ENCODE peak calls at places on chromosomes 5 and 9, in six cellular contexts. U, O, I, Q, A and Y are unnamed samples.

GRCh38 chr5:1033178-1033577 is 24.6 kb downstream of the NKD2 start:
- DNase-seq in A (no peak), U (no peak), Q (no peak), I (no peak), O (no peak), Y (no peak)

GRCh38 chr9:128505414-128505765 is 871 bp downstream of the GLE1 start:
- DNase-seq in I (no peak), A (no peak), U (no peak), O (peak; percentile 40), Q (no peak), Y (peak; percentile 68)

GRCh38 chr5:89584339-89584956 is 701.5 kb upstream of the MEF2C start:
- DNase-seq in A (no peak), I (no peak), O (peak; percentile 52), U (no peak), Q (peak; percentile 65), Y (no peak)

GRCh38 chr9:31799953-31800609 is 584.4 kb upstream of the ACO1 start:
- DNase-seq in Q (peak; percentile 34), O (no peak), U (peak; percentile 52), A (peak; percentile 33), I (peak; percentile 50), Y (peak; percentile 37)

GRCh38 chr9:135478191-135478590 is 1.4 kb upstream of the PPP1R26 start:
- DNase-seq in I (peak; percentile 24), Q (no peak), A (no peak), O (no peak), U (no peak), Y (no peak)

GRCh38 chr5:126938461-126938860 is 91.9 kb downstream of the MARCHF3 start:
- DNase-seq in A (no peak), U (no peak), Q (peak; percentile 68), I (no peak), O (peak; percentile 89), Y (no peak)

GRCh38 chr5:106640511-106640910 is 1030.2 kb downstream of the EFNA5 start:
- DNase-seq in U (no peak), Q (no peak), I (no peak), A (no peak), O (no peak), Y (no peak)

GRCh38 chr9:128339761-128340690 is at the start of gene SLC27A4:
- DNase-seq in U (peak; percentile 73), A (peak; percentile 89), O (peak; percentile 66), I (peak; percentile 95), Q (peak; percentile 71), Y (peak; percentile 82)

GRCh38 chr9:134348404-134349155 is 22.3 kb downstream of the RXRA start:
- DNase-seq in A (no peak), Q (no peak), I (no peak), U (no peak), O (no peak), Y (no peak)

GRCh38 chr9:100084145-100084478 is 14.7 kb downstream of the ERP44 start:
- DNase-seq in Q (no peak), U (no peak), O (no peak), I (no peak), A (no peak), Y (no peak)

GRCh38 chr5:161190778-161191177 is 338.8 kb upstream of the ATP10B start:
- DNase-seq in O (no peak), I (no peak), Q (no peak), A (no peak), U (peak; percentile 24), Y (no peak)

GRCh38 chr5:115671939-115672338 is 46.1 kb upstream of the TMED7 start:
- DNase-seq in I (no peak), A (no peak), Q (no peak), U (no peak), O (peak; percentile 7), Y (no peak)

GRCh38 chr5:17355585-17356346 is 138.3 kb downstream of the BASP1 start:
- DNase-seq in Q (peak; percentile 92), A (no peak), I (no peak), U (no peak), O (peak; percentile 92), Y (peak; percentile 21)

GRCh38 chr5:78706381-78706780 is 57.8 kb upstream of the LHFPL2 start:
- DNase-seq in A (no peak), I (no peak), U (no peak), O (no peak), Q (no peak), Y (no peak)

GRCh38 chr5:55063899-55064298 is 38.5 kb upstream of the GZMA start:
- DNase-seq in U (no peak), I (no peak), O (peak; percentile 35), Q (no peak), A (no peak), Y (no peak)

DNA sequence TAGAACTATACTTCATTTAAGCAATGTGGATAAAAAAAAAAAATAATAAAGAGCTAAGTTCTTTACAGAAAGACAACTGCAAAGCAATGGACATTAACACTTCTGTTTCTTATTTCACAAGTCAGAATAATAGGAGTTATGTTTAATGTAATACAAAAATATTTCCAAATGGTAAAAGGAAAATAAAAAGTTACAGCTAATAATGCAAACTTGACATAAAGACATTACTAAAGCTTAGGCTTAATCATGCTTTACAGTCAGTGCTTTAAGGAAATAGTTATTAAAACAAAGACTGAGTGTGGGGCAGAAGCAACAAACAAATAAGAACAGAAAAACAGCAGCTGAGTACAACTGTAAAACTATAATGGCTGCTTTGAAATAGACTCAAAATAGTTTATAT is 56.7 kb downstream of the ZFR start:
- DNase-seq in O (no peak), I (no peak), Q (no peak), U (no peak), A (no peak), Y (no peak)
- H3K27ac ChIP-seq in O (no peak overlapping the region), I (no peak overlapping the region), Q (no peak overlapping the region), U (no peak overlapping the region), A (no peak overlapping the region), Y (no peak overlapping the region)

GRCh38 chr9:32875748-32876147 is 92.4 kb downstream of the TMEM215 start:
- DNase-seq in A (no peak), Q (no peak), I (no peak), U (no peak), O (no peak), Y (no peak)
- H4K91ac ChIP-seq in A (no peak overlapping the region), Q (no peak overlapping the region), I (no peak overlapping the region), U (no peak overlapping the region), O (no peak overlapping the region), Y (no peak overlapping the region)

DNA sequence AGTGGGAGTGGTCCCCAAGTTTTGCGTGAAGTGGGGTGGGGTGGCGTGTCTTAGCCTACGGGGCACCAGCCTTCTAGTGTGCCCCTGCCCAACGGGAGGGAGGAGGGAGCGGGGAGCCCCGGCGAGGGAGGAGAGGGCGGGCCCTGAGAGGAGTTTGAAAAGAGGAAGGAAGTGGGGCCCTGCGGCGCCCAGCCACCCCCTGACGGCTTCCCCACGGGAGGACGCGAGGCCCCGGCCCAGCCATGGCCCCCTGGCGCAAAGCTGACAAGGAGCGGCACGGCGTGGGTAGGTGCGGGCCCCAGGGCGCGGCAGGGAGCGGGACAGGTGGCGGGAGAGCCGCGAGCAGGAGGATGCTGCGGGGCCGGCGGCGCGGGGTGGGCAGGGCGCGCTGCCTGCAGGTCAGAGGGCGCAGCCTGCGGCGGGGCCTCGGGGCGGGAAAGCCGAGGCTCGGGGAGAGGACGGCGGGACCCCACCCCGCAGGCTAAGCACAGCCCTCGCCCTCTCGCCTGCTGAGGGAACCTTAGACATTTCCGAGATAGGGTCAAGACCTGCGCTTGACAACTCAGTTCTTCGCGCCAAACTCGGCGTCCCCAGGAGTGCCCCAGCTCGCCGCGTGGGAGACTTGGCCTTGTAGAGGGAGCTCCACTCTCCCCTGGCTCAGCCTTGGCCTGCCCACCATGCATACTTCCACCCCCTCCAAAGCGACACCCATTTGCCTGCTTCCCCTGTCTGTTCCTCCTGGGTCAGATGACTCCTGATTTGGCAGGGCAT is at the start of gene DOCK2:
- DNase-seq in U (no peak), Q (no peak), I (peak; percentile 50), O (no peak), A (no peak), Y (peak; percentile 20)
- H3K27ac ChIP-seq in U (no peak within 1 kb of the TSS), Q (no peak within 1 kb of the TSS), I (no peak within 1 kb of the TSS), O (no peak within 1 kb of the TSS), A (no peak within 1 kb of the TSS), Y (no peak within 1 kb of the TSS)

GRCh38 chr9:119164716-119165115 is 204.5 kb downstream of the BRINP1 start:
- DNase-seq in A (no peak), O (no peak), U (no peak), Q (no peak), I (no peak), Y (no peak)

GRCh38 chr9:119167876-119168275 is 201.4 kb downstream of the BRINP1 start:
- DNase-seq in Q (no peak), I (no peak), A (no peak), O (no peak), U (no peak), Y (no peak)

GRCh38 chr9:119167267-119167666 is 202.0 kb downstream of the BRINP1 start:
- DNase-seq in I (no peak), O (no peak), Q (no peak), U (no peak), A (no peak), Y (no peak)
- H4K91ac ChIP-seq in I (no peak overlapping the region), O (no peak overlapping the region), Q (no peak overlapping the region), U (no peak overlapping the region), A (no peak overlapping the region), Y (no peak overlapping the region)

DNA sequence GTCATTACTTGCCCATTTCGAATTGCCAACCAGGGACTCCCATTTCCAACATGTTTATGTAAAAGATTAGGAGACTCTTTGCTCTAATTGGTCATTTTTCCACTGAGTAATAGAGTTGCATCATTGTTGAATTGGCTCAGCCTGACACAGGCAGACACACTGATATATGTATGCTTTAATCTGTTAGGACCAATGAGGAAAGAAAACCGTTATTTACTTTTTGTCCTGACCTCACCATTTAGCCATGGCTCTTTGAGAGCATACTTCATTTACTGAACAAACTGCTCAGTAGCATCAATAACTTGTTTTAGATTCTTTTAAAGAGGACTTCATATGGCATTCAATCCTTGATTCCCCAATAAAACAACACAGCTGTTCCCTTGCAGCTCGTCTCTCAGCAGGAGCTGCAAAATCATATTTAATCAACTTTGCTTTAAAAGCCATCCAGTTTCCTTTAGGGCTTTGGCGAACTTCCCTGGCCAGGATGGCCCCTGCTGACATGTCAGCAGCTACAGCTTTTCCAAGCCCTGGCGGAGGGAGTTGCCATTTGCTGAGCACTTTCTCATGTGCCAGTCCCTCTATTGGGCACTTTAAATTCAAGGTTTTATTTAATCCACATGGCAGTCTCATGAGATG is 251.5 kb upstream of the TNC start:
- DNase-seq in Q (peak; percentile 82), U (no peak), A (no peak), O (peak; percentile 91), I (no peak), Y (no peak)
- H3K27ac ChIP-seq in Q (peak overlapping the region; percentile 67), U (no peak overlapping the region), A (no peak overlapping the region), O (peak overlapping the region; percentile 97), I (no peak overlapping the region), Y (no peak overlapping the region)

GRCh38 chr5:20166496-20166895 is 178.5 kb upstream of the CDH18 start:
- DNase-seq in O (no peak), A (no peak), I (no peak), Q (no peak), U (no peak), Y (peak; percentile 24)
- H4K91ac ChIP-seq in O (no peak overlapping the region), A (no peak overlapping the region), I (no peak overlapping the region), Q (no peak overlapping the region), U (no peak overlapping the region), Y (no peak overlapping the region)

GRCh38 chr5:14155730-14156129 is 12.6 kb downstream of the TRIO start:
- DNase-seq in I (no peak), U (no peak), O (no peak), A (no peak), Q (no peak), Y (no peak)
- H3K27ac ChIP-seq in I (no peak overlapping the region), U (no peak overlapping the region), O (peak overlapping the region; percentile 72), A (no peak overlapping the region), Q (peak overlapping the region; percentile 96), Y (peak overlapping the region; percentile 61)